ENCODE peak calls at places on chromosomes 7 and 10, in six cellular contexts. X is iPS DF 6.9, Z is upper lobe of right lung, L is psoas muscle, R is A549, G is astrocyte. C is an unnamed sample.

GRCh38 chr7:149736478-149737360 is 36.7 kb downstream of the ZNF467 start:
- DNase-seq in X (no peak), G (no peak), R (no peak), Z (no peak), L (no peak), C (peak; percentile 20)

GRCh38 chr10:14571866-14572507 is 202.7 kb downstream of the FAM107B start:
- DNase-seq in Z (peak; percentile 86), L (no peak), R (peak; percentile 96), G (peak; percentile 58), X (no peak), C (no peak)

GRCh38 chr10:29877798-29878491 is 181.4 kb downstream of the JCAD start:
- DNase-seq in G (no peak), X (no peak), R (no peak), Z (no peak), L (no peak), C (no peak)

GRCh38 chr7:120996333-120996982 is 7.9 kb downstream of the CPED1 start:
- DNase-seq in R (no peak), Z (no peak), X (no peak), L (peak; percentile 27), G (peak; percentile 82), C (no peak)

GRCh38 chr10:35421553-35422178 is 85.4 kb downstream of the CCNY start:
- DNase-seq in L (no peak), X (no peak), G (peak; percentile 91), Z (no peak), R (peak; percentile 77), C (no peak)

GRCh38 chr7:68706291-68706690 is 892.0 kb upstream of the AUTS2 start:
- DNase-seq in Z (no peak), R (peak; percentile 98), L (no peak), G (peak; percentile 98), X (no peak), C (no peak)

GRCh38 chr7:21981524-21981923 is 35.8 kb upstream of the CDCA7L start:
- DNase-seq in G (no peak), Z (no peak), L (no peak), R (no peak), X (no peak), C (no peak)

GRCh38 chr7:15594461-15594860 is 32.6 kb upstream of the AGMO start:
- DNase-seq in R (no peak), L (no peak), Z (no peak), X (no peak), G (no peak), C (no peak)

GRCh38 chr7:112131016-112131415 is 75.2 kb downstream of the DOCK4 start:
- DNase-seq in Z (no peak), L (no peak), G (no peak), X (no peak), R (no peak), C (no peak)

GRCh38 chr10:24202181-24202570 is 6.8 kb upstream of the KIAA1217 start:
- DNase-seq in Z (no peak), R (no peak), L (no peak), G (no peak), X (no peak), C (no peak)

GRCh38 chr7:146185844-146186243 is 69.2 kb downstream of the CNTNAP2 start:
- DNase-seq in Z (no peak), R (no peak), L (no peak), X (no peak), G (no peak), C (no peak)

GRCh38 chr7:111763221-111763791 is 201.0 kb upstream of the IMMP2L start:
- DNase-seq in X (peak; percentile 25), R (peak; percentile 71), G (peak; percentile 28), Z (no peak), L (no peak), C (peak; percentile 57)

GRCh38 chr7:45982912-45983719 is 62.0 kb upstream of the IGFBP3 start:
- DNase-seq in L (no peak), R (no peak), G (no peak), X (no peak), Z (no peak), C (no peak)

GRCh38 chr10:127449491-127449890 is 99.6 kb upstream of the NPS start:
- DNase-seq in R (no peak), X (no peak), L (no peak), Z (no peak), G (no peak), C (no peak)

GRCh38 chr7:66964391-66964790 is 31.0 kb downstream of the SBDS start:
- DNase-seq in R (peak; percentile 20), G (no peak), L (no peak), X (no peak), Z (no peak), C (no peak)

GRCh38 chr10:31157125-31157983 is 125.7 kb upstream of the ZNF438 start:
- DNase-seq in X (no peak), Z (no peak), G (peak; percentile 90), R (no peak), L (peak; percentile 56), C (no peak)

GRCh38 chr10:106917452-106918055 is 247.0 kb downstream of the SORCS1 start:
- DNase-seq in L (no peak), Z (no peak), X (no peak), G (no peak), R (no peak), C (no peak)

GRCh38 chr10:8563478-8563877 is 509.0 kb downstream of the GATA3 start:
- DNase-seq in X (no peak), G (no peak), L (no peak), Z (no peak), R (no peak), C (no peak)

GRCh38 chr10:28054211-28054888 is 55.5 kb upstream of the ODAD2 start:
- DNase-seq in L (no peak), Z (no peak), R (no peak), G (peak; percentile 98), X (no peak), C (no peak)

GRCh38 chr7:45599851-45600706 is 25.9 kb downstream of the ADCY1 start:
- DNase-seq in R (no peak), Z (peak; percentile 32), L (no peak), X (no peak), G (no peak), C (no peak)

GRCh38 chr10:81002382-81002781 is 464.7 kb downstream of the SH2D4B start:
- DNase-seq in G (no peak), Z (no peak), X (no peak), L (no peak), R (no peak), C (no peak)

GRCh38 chr7:138934861-138935260 is 46.3 kb downstream of the KIAA1549 start:
- DNase-seq in R (no peak), L (no peak), X (no peak), Z (no peak), G (peak; percentile 67), C (no peak)

GRCh38 chr7:12570529-12571461 is at the start of gene SCIN:
- DNase-seq in G (peak; percentile 30), L (peak; percentile 27), Z (peak; percentile 83), R (peak; percentile 34), X (peak; percentile 22), C (peak; percentile 50)

GRCh38 chr10:103184615-103185014 is 8.5 kb downstream of the NT5C2 start:
- DNase-seq in R (no peak), G (no peak), X (no peak), Z (no peak), L (no peak), C (no peak)

DNA sequence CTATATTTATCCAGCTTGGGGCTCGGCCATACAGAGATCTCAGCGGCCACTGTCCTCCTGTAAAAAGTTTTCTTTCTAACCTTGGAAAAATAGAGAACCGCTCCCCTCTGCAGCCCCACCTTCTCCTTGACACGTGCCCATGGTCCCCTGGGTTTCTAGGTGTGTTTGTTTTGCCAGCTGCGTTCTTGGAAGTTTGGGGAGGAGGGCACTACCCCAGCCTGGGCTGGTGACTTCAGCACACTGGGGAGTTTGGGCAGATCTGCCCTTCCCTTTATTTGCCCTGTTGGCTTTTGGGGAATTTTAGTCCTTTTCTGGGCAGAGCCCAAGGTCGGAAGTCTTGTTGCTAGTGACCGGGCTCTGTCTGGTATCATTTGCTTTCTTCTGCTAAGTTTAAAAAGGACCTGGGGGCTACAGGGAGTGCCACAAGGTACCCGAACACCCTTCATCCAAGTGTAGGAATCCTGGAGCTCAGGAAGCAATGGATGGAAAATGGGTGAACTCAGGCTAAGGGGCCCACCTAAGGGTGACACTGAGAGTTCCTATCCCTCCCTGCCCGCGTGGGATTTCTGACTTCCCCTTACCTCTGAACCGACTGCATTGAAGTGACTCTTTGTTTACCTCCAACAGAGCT is 1.7 kb downstream of the ADAMTS14 start:
- DNase-seq in Z (no peak), G (no peak), L (no peak), R (no peak), X (no peak), C (no peak)
- H3K4me1 ChIP-seq in Z (peaks cover 13% of the 10 kb centered on the region), G (peaks cover 27% of the 10 kb centered on the region), L (peaks cover 7% of the 10 kb centered on the region), R (peaks cover 3% of the 10 kb centered on the region), X (peaks cover 3% of the 10 kb centered on the region), C (no peaks in the 10 kb centered on the region)

GRCh38 chr10:76072384-76072783 is 641.0 kb downstream of the LRMDA start:
- DNase-seq in G (no peak), L (no peak), X (no peak), Z (no peak), R (no peak), C (no peak)
- H3K4me3 ChIP-seq in G (no peak overlapping the region), L (no peak overlapping the region), X (no peak overlapping the region), Z (no peak overlapping the region), R (no peak overlapping the region), C (no peak overlapping the region)

DNA sequence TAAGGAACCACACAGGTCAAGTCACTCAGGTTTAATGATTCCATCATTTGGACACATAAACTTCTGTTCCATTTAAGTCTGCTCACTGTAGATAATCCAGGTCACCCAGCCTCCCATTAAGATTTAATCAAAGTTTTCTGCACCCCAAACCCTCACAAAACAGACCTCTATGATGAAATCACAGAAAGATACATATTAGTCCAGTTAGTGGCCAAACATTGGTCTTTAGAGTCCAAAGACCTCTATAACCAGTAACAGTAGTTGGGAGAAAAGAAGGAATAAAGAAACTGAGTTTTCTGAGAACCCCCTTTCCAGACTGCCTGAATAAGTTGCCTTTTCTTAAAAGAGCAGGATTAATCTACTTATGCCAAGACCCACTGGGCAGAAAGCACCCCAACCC is 4.8 kb downstream of the GCC1 start:
- DNase-seq in Z (no peak), G (no peak), L (no peak), R (no peak), X (no peak), C (no peak)
- H3K4me1 ChIP-seq in Z (peaks cover 35% of the 10 kb centered on the region), G (peaks cover 41% of the 10 kb centered on the region), L (peaks cover 53% of the 10 kb centered on the region), R (peaks cover 12% of the 10 kb centered on the region), X (peaks cover 4% of the 10 kb centered on the region), C (peaks cover 15% of the 10 kb centered on the region)

GRCh38 chr7:19709249-19709578 is 377 bp upstream of the POLR1F start:
- DNase-seq in X (no peak), R (no peak), L (no peak), Z (no peak), G (no peak), C (no peak)

GRCh38 chr7:19701471-19701870 is 7.4 kb downstream of the POLR1F start:
- DNase-seq in X (no peak), L (no peak), R (no peak), G (no peak), Z (no peak), C (no peak)

GRCh38 chr7:19708397-19709248 is at the start of gene POLR1F:
- DNase-seq in G (peak; percentile 84), Z (peak; percentile 97), R (peak; percentile 96), L (peak; percentile 95), X (peak; percentile 97), C (peak; percentile 92)

GRCh38 chr7:19705663-19706062 is 3.2 kb downstream of the POLR1F start:
- DNase-seq in G (no peak), L (no peak), Z (no peak), R (no peak), X (no peak), C (peak; percentile 32)

DNA sequence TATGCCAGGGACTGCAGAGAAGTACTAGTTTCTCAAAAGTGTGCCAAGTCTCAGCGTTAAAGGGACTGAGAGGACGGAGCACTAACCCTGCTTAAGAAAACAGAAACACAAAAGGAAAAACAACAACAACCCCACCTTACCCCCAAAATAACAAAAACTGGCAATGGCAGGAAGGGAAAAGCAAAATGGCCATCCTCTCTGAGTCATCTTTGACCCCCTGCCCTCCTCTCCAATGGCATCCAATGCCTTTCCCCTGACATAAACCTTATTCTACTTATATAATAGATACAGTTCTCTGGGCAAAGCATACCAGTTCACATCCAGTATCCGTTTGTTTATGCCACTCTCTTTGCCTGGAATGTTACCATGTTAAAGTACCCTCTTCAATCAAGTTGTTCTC is 1.6 kb downstream of the POLR1F start:
- DNase-seq in G (no peak), R (no peak), Z (no peak), L (no peak), X (no peak), C (no peak)
- H3K4me3 ChIP-seq in G (peak overlapping the region; percentile 98), R (peak overlapping the region; percentile 89), Z (no peak overlapping the region), L (peak overlapping the region; percentile 89), X (no peak overlapping the region), C (peak overlapping the region; percentile 92)